ENCODE peak calls at places on chromosomes 16 and 17, in seven cellular contexts. P is SK-N-SH; J is AG20443; S is naive thymus-derived CD8-positive, alpha-beta T cell; K is PC-3; G is ovary; A is omental fat pad. M is an unnamed sample.

GRCh38 chr17:3594056-3594810 is 15.0 kb downstream of the TRPV1 start:
- DNase-seq in G (no peak), P (peak), S (no peak), J (no peak), K (peak), A (no peak), M (no peak)

GRCh38 chr17:34398990-34399389 is 36.0 kb upstream of the CCL1 start:
- DNase-seq in J (no peak), S (no peak), G (no peak), A (no peak), K (no peak), P (no peak), M (no peak)

GRCh38 chr16:48157302-48157701 is 1.5 kb upstream of the ABCC12 start:
- DNase-seq in S (no peak), A (no peak), P (no peak), G (no peak), J (no peak), K (no peak), M (no peak)

GRCh38 chr17:82665891-82666290 is 17.6 kb upstream of the WDR45B start:
- DNase-seq in G (no peak), A (no peak), S (no peak), K (no peak), J (no peak), P (no peak), M (no peak)

GRCh38 chr17:31488264-31488981 is 96.9 kb downstream of the RAB11FIP4 start:
- DNase-seq in G (peak), J (no peak), P (peak), S (peak), A (no peak), K (peak), M (peak)

GRCh38 chr16:65666132-65666869 is 544.4 kb upstream of the CDH11 start:
- DNase-seq in S (no peak), J (no peak), K (peak), A (no peak), P (no peak), G (no peak), M (no peak)

GRCh38 chr16:56203052-56203451 is 11.8 kb downstream of the GNAO1 start:
- DNase-seq in G (no peak), J (peak), S (no peak), P (peak), A (no peak), K (no peak), M (peak)

GRCh38 chr16:61681673-61682072 is 354.6 kb downstream of the CDH8 start:
- DNase-seq in S (no peak), K (no peak), A (no peak), J (no peak), P (no peak), G (no peak), M (no peak)

GRCh38 chr16:76614255-76614654 is 337.1 kb downstream of the CNTNAP4 start:
- DNase-seq in G (no peak), J (no peak), K (no peak), S (no peak), A (no peak), P (peak), M (no peak)

GRCh38 chr16:67423634-67424575 is 7.0 kb upstream of the HSD11B2 start:
- DNase-seq in S (no peak), K (no peak), G (no peak), A (no peak), J (no peak), P (no peak), M (no peak)

GRCh38 chr17:9645858-9646555 is 690 bp downstream of the USP43 start:
- DNase-seq in P (peak), K (peak), A (no peak), G (no peak), J (peak), S (no peak), M (no peak)

GRCh38 chr16:58057126-58057525 is 31.6 kb downstream of the MMP15 start:
- DNase-seq in S (no peak), J (no peak), K (no peak), P (no peak), G (no peak), A (no peak), M (no peak)

GRCh38 chr16:75764154-75764768 is 38.0 kb upstream of the CPHXL start:
- DNase-seq in J (peak), G (peak), K (peak), S (peak), A (no peak), P (peak), M (peak)

GRCh38 chr16:71726491-71727319 is 2.2 kb upstream of the PHLPP2 start:
- DNase-seq in K (no peak), G (no peak), J (no peak), S (no peak), A (no peak), P (no peak), M (no peak)

GRCh38 chr16:54289242-54290051 is 2.9 kb upstream of the IRX3 start:
- DNase-seq in S (no peak), G (no peak), J (no peak), K (no peak), A (no peak), P (no peak), M (no peak)

GRCh38 chr17:77392376-77393273 is 251.9 kb downstream of the SEC14L1 start:
- DNase-seq in S (no peak), P (peak), J (peak), K (no peak), A (no peak), G (peak), M (no peak)

GRCh38 chr16:11696266-11697012 is 28.2 kb downstream of the SNN start:
- DNase-seq in A (no peak), G (no peak), P (no peak), J (no peak), K (no peak), S (no peak), M (no peak)

GRCh38 chr17:17439971-17440843 is 36.6 kb upstream of the MED9 start:
- DNase-seq in A (no peak), P (peak), S (peak), G (no peak), K (peak), J (no peak), M (peak)

GRCh38 chr16:56675685-56676210 is 6.1 kb downstream of the MT1H start:
- DNase-seq in A (no peak), G (no peak), K (no peak), J (no peak), S (peak), P (no peak), M (peak)

GRCh38 chr16:11139624-11140375 is 116.2 kb downstream of the SOCS1 start:
- DNase-seq in J (no peak), S (peak), K (no peak), A (no peak), P (no peak), G (no peak), M (peak)

GRCh38 chr17:41539979-41540701 is 12.0 kb upstream of the KRT19 start:
- DNase-seq in P (peak), G (no peak), K (no peak), S (no peak), A (no peak), J (no peak), M (no peak)

GRCh38 chr17:72560303-72561247 is 439.8 kb downstream of the SOX9 start:
- DNase-seq in G (no peak), K (peak), A (no peak), P (peak), J (peak), S (peak), M (peak)

GRCh38 chr17:73118139-73118538 is 25.7 kb upstream of the SLC39A11 start:
- DNase-seq in J (no peak), A (no peak), G (no peak), K (no peak), S (no peak), P (no peak), M (no peak)

GRCh38 chr17:50948711-50949110 is 82.6 kb upstream of the TOB1 start:
- DNase-seq in G (no peak), K (no peak), J (no peak), S (no peak), A (no peak), P (no peak), M (no peak)

GRCh38 chr16:31073823-31074072 is 292 bp downstream of the ZNF668 start:
- DNase-seq in J (no peak), G (no peak), S (peak), P (no peak), K (no peak), A (no peak), M (no peak)

GRCh38 chr16:70634861-70635260 is 11.5 kb upstream of the IL34 start:
- DNase-seq in A (no peak), P (no peak), J (no peak), K (no peak), G (no peak), S (no peak), M (no peak)

GRCh38 chr16:22633794-22634193 is 123.1 kb downstream of the NPIPB5 start:
- DNase-seq in K (no peak), S (no peak), J (no peak), P (no peak), A (no peak), G (no peak), M (no peak)

GRCh38 chr16:1991588-1992474 is 2.1 kb downstream of the SYNGR3 start:
- DNase-seq in A (peak), K (peak), S (peak), P (peak), J (peak), G (peak), M (peak)

GRCh38 chr17:5667871-5668270 is 83.6 kb upstream of the NLRP1 start:
- DNase-seq in P (no peak), J (no peak), K (no peak), S (no peak), A (no peak), G (no peak), M (no peak)

GRCh38 chr17:51362818-51363598 is 102.7 kb downstream of the UTP18 start:
- DNase-seq in S (no peak), K (peak), J (no peak), A (no peak), P (no peak), G (no peak), M (no peak)

GRCh38 chr17:63561819-63562218 is 11.5 kb downstream of the DCAF7 start:
- DNase-seq in P (no peak), G (no peak), S (no peak), A (no peak), K (no peak), J (no peak), M (no peak)

GRCh38 chr17:50872710-50873424 is 6.7 kb upstream of the TOB1 start:
- DNase-seq in P (no peak), S (peak), G (no peak), K (no peak), A (no peak), J (peak), M (peak)

GRCh38 chr16:65377131-65377649 is 255.3 kb upstream of the CDH11 start:
- DNase-seq in A (no peak), J (no peak), G (no peak), K (peak), P (no peak), S (no peak), M (no peak)

GRCh38 chr17:60514500-60514899 is 11.5 kb downstream of the APPBP2 start:
- DNase-seq in G (no peak), A (no peak), P (no peak), J (no peak), S (no peak), K (no peak), M (no peak)

GRCh38 chr16:58584831-58585505 is 44.7 kb downstream of the CNOT1 start:
- DNase-seq in G (no peak), J (peak), P (no peak), S (no peak), K (no peak), A (no peak), M (no peak)

GRCh38 chr16:11708421-11708820 is 34.2 kb downstream of the TXNDC11 start:
- DNase-seq in G (no peak), K (no peak), S (no peak), A (no peak), J (no peak), P (no peak), M (no peak)

GRCh38 chr17:19304751-19305150 is 57.8 kb downstream of the B9D1 start:
- DNase-seq in S (no peak), J (no peak), K (no peak), A (no peak), P (no peak), G (no peak), M (no peak)

GRCh38 chr17:80408872-80409271 is 6.1 kb upstream of the ENDOV start:
- DNase-seq in K (no peak), A (no peak), S (no peak), J (no peak), P (no peak), G (no peak), M (no peak)